ENCODE peak calls at places on chromosomes 1 and 21, in four cellular contexts. C is A549; T is tibial nerve; X is CD8-positive, alpha-beta T cell. O is an unnamed sample.

GRCh38 chr1:61273861-61274260 is 191.5 kb downstream of the NFIA start:
- DNase-seq in C (no peak), T (no peak), X (no peak), O (no peak)

GRCh38 chr21:17610862-17611261 is 1.8 kb downstream of the BTG3 start:
- DNase-seq in C (peak), T (no peak), X (no peak), O (no peak)

GRCh38 chr1:54199151-54199764 is 572 bp downstream of the CYB5RL start:
- DNase-seq in C (no peak), T (no peak), X (no peak), O (no peak)

GRCh38 chr1:91844862-91845528 is 41.0 kb downstream of the TGFBR3 start:
- DNase-seq in C (peak), T (peak), X (no peak), O (no peak)

GRCh38 chr1:185292237-185292636 is 24.8 kb downstream of the IVNS1ABP start:
- DNase-seq in C (no peak), T (no peak), X (no peak), O (no peak)

GRCh38 chr1:186617860-186618780 is 62.1 kb downstream of the PTGS2 start:
- DNase-seq in C (peak), T (no peak), X (peak), O (no peak)

GRCh38 chr1:3638676-3639075 is 11.2 kb downstream of the WRAP73 start:
- DNase-seq in C (no peak), T (no peak), X (no peak), O (no peak)

GRCh38 chr1:24955161-24955560 is 25.1 kb upstream of the RUNX3 start:
- DNase-seq in C (no peak), T (no peak), X (peak), O (no peak)

GRCh38 chr1:83796409-83796808 is 202.5 kb downstream of the TTLL7 start:
- DNase-seq in C (no peak), T (no peak), X (no peak), O (no peak)

GRCh38 chr1:204564835-204565234 is 48.6 kb downstream of the MDM4 start:
- DNase-seq in C (no peak), T (no peak), X (no peak), O (no peak)

GRCh38 chr1:22503721-22504410 is 52.2 kb downstream of the ZBTB40 start:
- DNase-seq in C (no peak), T (no peak), X (no peak), O (no peak)

GRCh38 chr1:240739139-240739538 is 127.2 kb upstream of the GREM2 start:
- DNase-seq in C (no peak), T (no peak), X (no peak), O (no peak)

GRCh38 chr1:185229981-185230380 is 73.0 kb downstream of the SWT1 start:
- DNase-seq in C (no peak), T (no peak), X (no peak), O (no peak)

GRCh38 chr1:94646786-94647555 is 105.4 kb upstream of the F3 start:
- DNase-seq in C (no peak), T (no peak), X (no peak), O (no peak)

GRCh38 chr1:150464422-150464826 is 22.8 kb upstream of the TARS2 start:
- DNase-seq in C (peak), T (no peak), X (peak), O (peak)

GRCh38 chr21:43657355-43658093 is 1.8 kb downstream of the HSF2BP start:
- DNase-seq in C (no peak), T (no peak), X (no peak), O (no peak)

GRCh38 chr1:116879478-116880133 is 30.1 kb upstream of the PTGFRN start:
- DNase-seq in C (no peak), T (no peak), X (no peak), O (no peak)

GRCh38 chr1:56284933-56285332 is 294.4 kb downstream of the PLPP3 start:
- DNase-seq in C (peak), T (no peak), X (no peak), O (no peak)

GRCh38 chr1:212976586-212976985 is 26.2 kb downstream of the VASH2 start:
- DNase-seq in C (no peak), T (no peak), X (no peak), O (no peak)

GRCh38 chr1:184802739-184803492 is 48.3 kb upstream of the EDEM3 start:
- DNase-seq in C (no peak), T (no peak), X (no peak), O (no peak)

GRCh38 chr1:3536395-3536794 is 74.9 kb downstream of the MEGF6 start:
- DNase-seq in C (no peak), T (no peak), X (no peak), O (no peak)

GRCh38 chr1:200038987-200039848 is 11.7 kb downstream of the NR5A2 start:
- DNase-seq in C (peak), T (no peak), X (no peak), O (no peak)

GRCh38 chr1:201624741-201625646 is 86.1 kb downstream of the NAV1 start:
- DNase-seq in C (peak), T (no peak), X (no peak), O (no peak)

GRCh38 chr1:163170975-163171676 is 31.6 kb downstream of the RGS5 start:
- DNase-seq in C (no peak), T (no peak), X (no peak), O (no peak)

GRCh38 chr1:157472959-157473358 is 79.4 kb downstream of the FCRL5 start:
- DNase-seq in C (no peak), T (no peak), X (no peak), O (no peak)

GRCh38 chr1:215181518-215181917 is 99.0 kb downstream of the KCNK2 start:
- DNase-seq in C (peak), T (no peak), X (no peak), O (no peak)

DNA sequence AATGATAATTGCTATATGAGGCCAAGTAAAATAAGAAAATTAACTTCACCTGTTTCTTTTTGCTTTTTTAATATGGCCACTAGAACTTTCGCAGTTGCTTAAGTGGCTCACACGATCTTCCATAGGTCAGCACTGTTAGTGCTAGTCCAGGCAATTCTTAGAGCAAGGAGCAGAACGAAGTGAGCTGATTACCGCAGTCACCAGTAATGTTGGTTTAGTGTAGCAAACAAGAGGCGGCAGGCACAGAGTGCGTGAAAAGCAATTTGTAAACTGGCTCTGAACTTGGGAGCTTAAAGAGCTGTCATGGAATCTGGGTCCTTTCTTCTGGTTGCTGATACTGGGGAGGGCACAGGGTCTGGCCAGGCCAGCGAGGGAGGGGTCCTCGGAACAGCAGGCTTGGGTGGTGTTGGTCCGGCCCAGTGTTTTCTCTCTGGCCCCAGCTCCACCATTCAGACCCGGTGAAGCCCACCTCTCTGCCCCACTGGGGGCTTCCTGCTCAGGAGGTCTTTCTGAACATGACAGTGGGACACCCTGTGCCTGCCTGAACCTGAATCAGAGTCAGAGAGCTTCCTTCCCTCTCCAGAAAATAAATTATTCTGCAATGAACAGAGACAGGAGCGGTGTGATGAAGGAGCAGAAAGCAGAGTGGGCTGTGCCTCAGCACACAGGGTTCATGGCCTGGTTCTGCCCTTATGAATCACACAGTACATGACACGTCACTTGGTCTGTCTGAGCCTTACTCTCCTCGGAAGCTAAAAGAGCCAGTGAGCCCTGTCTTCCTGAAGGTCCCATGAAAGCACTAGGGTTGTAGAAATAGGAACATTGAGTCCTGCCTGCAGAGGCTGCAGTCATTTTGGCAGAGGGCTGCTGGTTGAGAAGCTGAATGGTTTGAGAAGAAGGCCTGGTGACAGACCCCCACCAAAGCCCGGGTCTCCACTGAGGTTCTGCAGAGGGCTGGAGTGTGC is 11.9 kb downstream of the ETS2 start:
- DNase-seq in C (no peak), T (no peak), X (no peak), O (no peak)
- TF ChIP-seq CTCF in C (no peak), T (no peak), X (no peak), O (no peak)

GRCh38 chr1:9653783-9654517 is 2.4 kb downstream of the PIK3CD start:
- DNase-seq in C (no peak), T (no peak), X (no peak), O (no peak)

GRCh38 chr1:9651565-9652378 is at the start of gene PIK3CD:
- DNase-seq in C (peak), T (no peak), X (peak), O (no peak)

GRCh38 chr1:9651220-9651564 is 339 bp upstream of the PIK3CD start:
- DNase-seq in C (no peak), T (no peak), X (no peak), O (no peak)

GRCh38 chr1:9653195-9653782 is 1.8 kb downstream of the PIK3CD start:
- DNase-seq in C (no peak), T (no peak), X (no peak), O (no peak)

DNA sequence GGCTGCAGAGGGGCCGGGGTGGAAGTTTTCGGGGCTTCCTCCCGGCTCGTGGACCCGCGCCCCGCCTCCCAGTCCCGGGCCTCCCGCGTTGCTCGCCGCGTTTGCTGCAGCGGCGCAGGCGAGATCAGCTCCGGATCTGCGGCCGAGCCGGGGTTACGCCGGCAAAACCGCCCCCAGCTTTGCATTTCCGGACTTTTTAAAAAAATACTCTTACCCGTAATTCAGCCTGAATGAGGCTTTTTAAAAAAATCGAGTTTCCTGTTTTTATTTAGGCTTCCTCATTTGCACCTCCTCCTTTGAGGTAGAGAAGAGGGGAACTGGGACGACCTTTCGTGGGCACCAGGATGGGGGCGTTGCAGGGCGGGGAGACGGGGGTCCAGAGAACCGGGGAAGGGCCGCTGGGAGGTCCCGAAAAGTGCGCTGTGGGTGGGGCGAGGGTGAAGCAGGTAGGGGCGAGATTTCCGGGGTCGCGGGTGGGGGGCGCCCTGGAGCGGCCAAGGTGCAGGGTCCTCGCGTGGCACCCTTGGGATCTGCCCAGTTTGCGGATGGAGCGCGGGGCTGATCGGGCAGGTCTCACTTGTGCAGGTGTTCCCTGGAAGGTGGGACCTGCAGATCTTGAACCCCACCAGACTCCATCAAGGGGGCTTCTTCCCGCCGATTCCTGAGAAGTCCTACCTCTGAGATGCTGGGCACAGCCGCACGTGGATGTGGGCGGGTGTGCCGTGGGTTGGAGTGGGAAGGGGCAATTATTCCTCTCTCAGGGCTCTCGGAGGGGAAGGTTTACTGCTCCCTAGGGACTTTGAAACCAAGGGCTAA is 1.1 kb downstream of the PIK3CD start:
- DNase-seq in C (no peak), T (no peak), X (peak), O (no peak)
- TF ChIP-seq CTCF in C (no peak), T (no peak), X (no peak), O (no peak)

DNA sequence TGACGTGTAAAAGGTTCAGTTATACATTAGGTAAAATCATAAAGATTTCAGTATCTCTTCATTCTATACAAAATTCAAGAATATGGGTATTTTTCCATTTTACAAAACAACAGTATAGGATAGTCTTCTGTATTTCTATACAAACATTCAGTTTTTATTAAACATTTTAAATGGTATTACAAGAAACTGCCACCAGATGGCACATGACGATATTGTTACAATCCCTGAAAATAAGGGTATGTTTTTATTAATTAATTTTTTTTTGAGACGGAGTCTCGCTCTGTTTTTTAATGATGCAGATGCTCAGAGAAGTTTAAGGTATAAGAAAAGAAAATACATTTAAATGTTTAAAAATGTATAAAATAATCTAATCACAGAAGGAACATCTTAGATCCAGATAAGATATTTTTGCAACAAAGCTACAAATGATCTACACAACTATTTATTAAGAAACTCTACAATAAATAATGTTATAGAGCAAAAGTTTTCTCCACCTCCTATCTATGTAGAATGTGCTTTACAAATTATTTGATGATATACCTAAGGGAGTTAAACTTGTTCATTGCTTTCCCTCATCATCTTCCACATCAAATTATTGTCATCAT is 23.5 kb upstream of the RSBN1 start:
- DNase-seq in C (peak), T (no peak), X (no peak), O (no peak)
- TF ChIP-seq CTCF in C (peak), T (peak), X (peak), O (peak)

DNA sequence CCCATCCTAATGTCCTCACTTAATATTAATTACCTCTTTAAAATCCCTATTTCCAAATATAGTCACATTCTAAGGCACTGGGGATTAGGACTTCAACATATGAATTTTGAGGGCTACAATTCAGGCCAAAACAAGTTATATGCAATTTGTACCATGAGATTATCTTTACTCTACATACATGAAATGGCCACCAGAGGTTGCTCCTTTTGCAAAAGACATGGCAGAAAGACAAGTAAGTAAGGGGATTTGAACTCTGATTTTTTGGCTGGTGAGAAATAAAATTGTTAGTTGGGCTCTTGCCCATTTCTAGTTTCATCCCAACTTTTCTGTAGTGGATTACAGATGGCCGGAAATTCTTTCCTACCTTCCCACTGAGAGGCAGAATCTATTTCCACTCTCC is 4.8 kb upstream of the ALG6 start:
- DNase-seq in C (no peak), T (no peak), X (no peak), O (no peak)
- TF ChIP-seq CTCF in C (no peak), T (no peak), X (no peak), O (no peak)

DNA sequence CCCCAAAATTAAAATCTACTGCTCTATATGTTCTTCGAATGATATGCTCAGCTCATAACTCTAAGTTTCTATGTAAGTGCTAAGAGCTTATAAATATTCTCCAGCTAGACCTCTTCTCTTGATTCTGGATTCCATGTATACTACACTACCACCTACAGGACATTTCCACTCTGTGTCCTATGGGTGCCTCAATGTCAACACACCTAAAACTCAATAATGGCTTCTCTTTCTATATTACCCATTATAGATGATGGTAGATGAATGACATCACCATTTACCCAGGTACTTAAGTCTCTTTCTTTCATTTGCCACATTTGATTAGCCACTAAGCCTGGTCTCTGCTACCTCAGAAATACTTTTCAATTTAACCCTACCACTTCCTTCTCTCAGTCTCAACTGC is 41.3 kb downstream of the TBX19 start:
- DNase-seq in C (peak), T (no peak), X (no peak), O (no peak)
- TF ChIP-seq CTCF in C (peak), T (peak), X (no peak), O (peak)

GRCh38 chr1:1001057-1001630 is 1.2 kb upstream of the HES4 start:
- DNase-seq in C (no peak), T (no peak), X (no peak), O (no peak)
- TF ChIP-seq CTCF in C (no peak), T (no peak), X (no peak), O (no peak)

DNA sequence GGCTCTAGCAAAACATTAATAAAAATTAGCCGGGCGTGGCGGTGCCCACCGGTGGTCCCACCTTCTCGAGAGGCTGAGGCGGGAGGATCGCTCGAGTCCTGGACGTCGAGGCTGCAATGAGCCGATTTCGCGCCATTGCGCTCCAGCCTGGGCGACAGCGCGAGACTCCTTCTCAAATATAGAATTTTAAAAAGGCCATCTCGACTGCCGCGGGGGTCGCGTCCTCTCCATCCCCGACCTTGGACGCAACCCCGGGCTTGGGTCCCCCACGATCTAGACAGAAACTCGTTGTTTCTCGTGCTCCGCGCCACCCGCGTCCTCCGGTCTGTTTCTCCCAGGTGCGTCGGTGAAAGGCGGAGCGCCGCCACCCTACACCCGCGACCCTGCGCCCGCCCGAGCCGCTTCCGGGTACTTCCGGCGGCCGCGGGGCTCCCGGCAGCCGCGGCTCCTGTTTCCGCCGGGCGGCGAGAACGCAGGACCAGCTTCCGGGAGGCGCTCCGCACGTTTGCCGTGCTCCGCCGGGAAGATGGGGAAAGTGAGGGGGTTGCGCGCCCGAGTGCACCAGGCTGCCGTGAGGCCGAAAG is at the start of gene SLX9:
- DNase-seq in C (peak), T (no peak), X (peak), O (peak)
- TF ChIP-seq CTCF in C (no peak), T (peak), X (no peak), O (no peak)

GRCh38 chr1:2530501-2531361 is 668 bp upstream of the HES5 start:
- DNase-seq in C (no peak), T (no peak), X (no peak), O (no peak)

GRCh38 chr1:2528611-2528965 is 1.5 kb downstream of the HES5 start:
- DNase-seq in C (no peak), T (no peak), X (no peak), O (no peak)

GRCh38 chr1:2528016-2528415 is 1.6 kb upstream of the PANK4 start:
- DNase-seq in C (no peak), T (no peak), X (no peak), O (no peak)

GRCh38 chr1:2529776-2530500 is at the start of gene HES5:
- DNase-seq in C (no peak), T (no peak), X (no peak), O (no peak)

DNA sequence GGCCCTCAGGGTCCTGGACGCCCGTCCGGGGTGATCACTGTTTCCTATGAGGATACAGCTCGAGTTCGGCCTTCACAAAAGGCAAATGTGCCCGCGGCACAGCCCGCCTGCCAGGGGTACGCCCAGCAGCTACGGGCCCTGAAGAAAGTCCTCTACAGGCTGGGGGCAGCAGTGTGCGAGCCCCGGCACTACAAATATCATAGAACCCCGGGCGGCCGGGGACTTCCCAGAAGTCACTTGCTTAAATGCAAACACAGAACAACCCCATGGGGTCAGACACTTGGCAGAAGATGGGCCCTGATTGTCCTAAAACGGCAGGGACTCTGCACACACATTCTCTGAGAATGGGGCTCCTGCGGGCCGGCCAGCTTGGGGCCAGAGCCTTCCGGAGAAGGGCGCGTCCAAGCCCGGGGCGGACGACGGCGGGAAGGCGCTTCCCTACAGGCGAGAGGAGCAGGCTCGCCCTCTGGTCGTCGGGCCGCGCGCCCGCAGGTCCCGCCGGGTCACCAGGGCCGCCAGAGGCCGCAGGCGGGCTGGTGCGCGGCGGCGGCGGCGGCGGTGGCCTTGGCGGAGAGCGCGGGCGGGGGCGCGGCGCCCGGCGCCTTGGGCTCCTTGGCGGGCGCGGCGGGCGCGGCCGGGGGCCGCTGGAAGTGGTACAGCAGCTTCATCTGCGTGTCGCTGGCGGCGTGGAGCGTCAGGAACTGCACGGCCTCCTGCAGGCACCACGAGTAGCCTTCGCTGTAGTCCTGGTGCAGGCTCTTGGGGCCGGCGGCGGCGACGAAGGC is 905 bp downstream of the HES5 start:
- DNase-seq in C (no peak), T (no peak), X (peak), O (no peak)
- TF ChIP-seq CTCF in C (no peak), T (no peak), X (no peak), O (no peak)

O was measured in D721Med.